ENCODE peak calls at places on chromosomes 6 and 20, in nine cellular contexts. One of them, this sample, is unnamed.

GRCh38 chr20:57611605-57612311 is 8.5 kb downstream of the ZBP1 start:
- DNase-seq in AG04450: no peak
- DNase-seq in spleen: peak
- DNase-seq in hepatocyte: peak
- DNase-seq in Peyer's patch: peak
- DNase-seq in prostate gland: no peak
- DNase-seq in ovary: peak
- DNase-seq in RWPE1: no peak
- DNase-seq in GM23248: no peak
- DNase-seq in this sample: no peak

GRCh38 chr6:14734416-14735340 is 511.2 kb upstream of the JARID2 start:
- DNase-seq in AG04450: no peak
- DNase-seq in spleen: no peak
- DNase-seq in hepatocyte: no peak
- DNase-seq in Peyer's patch: no peak
- DNase-seq in prostate gland: no peak
- DNase-seq in ovary: no peak
- DNase-seq in RWPE1: no peak
- DNase-seq in GM23248: peak
- DNase-seq in this sample: no peak

GRCh38 chr6:8108031-8108660 is 5.8 kb upstream of the EEF1E1 start:
- DNase-seq in AG04450: peak
- DNase-seq in spleen: no peak
- DNase-seq in hepatocyte: peak
- DNase-seq in Peyer's patch: no peak
- DNase-seq in prostate gland: no peak
- DNase-seq in ovary: no peak
- DNase-seq in RWPE1: peak
- DNase-seq in GM23248: peak
- DNase-seq in this sample: no peak

GRCh38 chr6:145783796-145784195 is 30.8 kb downstream of the FBXO30 start:
- DNase-seq in AG04450: no peak
- DNase-seq in spleen: no peak
- DNase-seq in hepatocyte: no peak
- DNase-seq in Peyer's patch: no peak
- DNase-seq in prostate gland: no peak
- DNase-seq in ovary: no peak
- DNase-seq in RWPE1: no peak
- DNase-seq in GM23248: no peak
- DNase-seq in this sample: no peak

GRCh38 chr20:60715172-60715571 is 536.9 kb upstream of the CDH4 start:
- DNase-seq in AG04450: no peak
- DNase-seq in spleen: no peak
- DNase-seq in hepatocyte: no peak
- DNase-seq in Peyer's patch: no peak
- DNase-seq in prostate gland: no peak
- DNase-seq in ovary: no peak
- DNase-seq in RWPE1: no peak
- DNase-seq in GM23248: no peak
- DNase-seq in this sample: no peak

GRCh38 chr6:83461438-83461837 is 30.6 kb upstream of the ME1 start:
- DNase-seq in AG04450: no peak
- DNase-seq in spleen: no peak
- DNase-seq in hepatocyte: no peak
- DNase-seq in Peyer's patch: no peak
- DNase-seq in prostate gland: no peak
- DNase-seq in ovary: no peak
- DNase-seq in RWPE1: no peak
- DNase-seq in GM23248: no peak
- DNase-seq in this sample: no peak

GRCh38 chr6:149806127-149806526 is 56.6 kb downstream of the PCMT1 start:
- DNase-seq in AG04450: no peak
- DNase-seq in spleen: no peak
- DNase-seq in hepatocyte: no peak
- DNase-seq in Peyer's patch: no peak
- DNase-seq in prostate gland: no peak
- DNase-seq in ovary: no peak
- DNase-seq in RWPE1: no peak
- DNase-seq in GM23248: peak
- DNase-seq in this sample: no peak

GRCh38 chr6:13914346-13914745 is 10.4 kb upstream of the RNF182 start:
- DNase-seq in AG04450: no peak
- DNase-seq in spleen: no peak
- DNase-seq in hepatocyte: no peak
- DNase-seq in Peyer's patch: no peak
- DNase-seq in prostate gland: no peak
- DNase-seq in ovary: no peak
- DNase-seq in RWPE1: no peak
- DNase-seq in GM23248: no peak
- DNase-seq in this sample: no peak

GRCh38 chr20:24236963-24237362 is 232.5 kb upstream of the SYNDIG1 start:
- DNase-seq in AG04450: no peak
- DNase-seq in spleen: no peak
- DNase-seq in hepatocyte: no peak
- DNase-seq in Peyer's patch: no peak
- DNase-seq in prostate gland: no peak
- DNase-seq in ovary: no peak
- DNase-seq in RWPE1: no peak
- DNase-seq in GM23248: no peak
- DNase-seq in this sample: no peak

GRCh38 chr6:52524921-52525320 is 51.9 kb downstream of the TRAM2 start:
- DNase-seq in AG04450: no peak
- DNase-seq in spleen: no peak
- DNase-seq in hepatocyte: no peak
- DNase-seq in Peyer's patch: no peak
- DNase-seq in prostate gland: no peak
- DNase-seq in ovary: no peak
- DNase-seq in RWPE1: no peak
- DNase-seq in GM23248: no peak
- DNase-seq in this sample: no peak

GRCh38 chr20:45354423-45355208 is 6.4 kb upstream of the SDC4 start:
- DNase-seq in AG04450: no peak
- DNase-seq in spleen: no peak
- DNase-seq in hepatocyte: no peak
- DNase-seq in Peyer's patch: no peak
- DNase-seq in prostate gland: no peak
- DNase-seq in ovary: no peak
- DNase-seq in RWPE1: no peak
- DNase-seq in GM23248: peak
- DNase-seq in this sample: no peak

GRCh38 chr6:135054238-135054574 is 416 bp downstream of the HBS1L start:
- DNase-seq in AG04450: no peak
- DNase-seq in spleen: no peak
- DNase-seq in hepatocyte: peak
- DNase-seq in Peyer's patch: no peak
- DNase-seq in prostate gland: peak
- DNase-seq in ovary: no peak
- DNase-seq in RWPE1: no peak
- DNase-seq in GM23248: peak
- DNase-seq in this sample: no peak

GRCh38 chr6:137709424-137710281 is 157.4 kb upstream of the TNFAIP3 start:
- DNase-seq in AG04450: no peak
- DNase-seq in spleen: no peak
- DNase-seq in hepatocyte: no peak
- DNase-seq in Peyer's patch: no peak
- DNase-seq in prostate gland: no peak
- DNase-seq in ovary: no peak
- DNase-seq in RWPE1: no peak
- DNase-seq in GM23248: peak
- DNase-seq in this sample: no peak

GRCh38 chr6:36765190-36765941 is 67.7 kb downstream of the RAB44 start:
- DNase-seq in AG04450: no peak
- DNase-seq in spleen: no peak
- DNase-seq in hepatocyte: no peak
- DNase-seq in Peyer's patch: no peak
- DNase-seq in prostate gland: no peak
- DNase-seq in ovary: no peak
- DNase-seq in RWPE1: no peak
- DNase-seq in GM23248: no peak
- DNase-seq in this sample: no peak

GRCh38 chr6:116766506-116767176 is 1.1 kb upstream of the FAM162B start:
- DNase-seq in AG04450: no peak
- DNase-seq in spleen: no peak
- DNase-seq in hepatocyte: no peak
- DNase-seq in Peyer's patch: no peak
- DNase-seq in prostate gland: no peak
- DNase-seq in ovary: no peak
- DNase-seq in RWPE1: no peak
- DNase-seq in GM23248: no peak
- DNase-seq in this sample: no peak

GRCh38 chr6:29908710-29909109 is 33.6 kb upstream of the HLA-A start:
- DNase-seq in AG04450: no peak
- DNase-seq in spleen: no peak
- DNase-seq in hepatocyte: peak
- DNase-seq in Peyer's patch: no peak
- DNase-seq in prostate gland: no peak
- DNase-seq in ovary: no peak
- DNase-seq in RWPE1: no peak
- DNase-seq in GM23248: no peak
- DNase-seq in this sample: no peak

GRCh38 chr6:42403831-42404230 is 47.9 kb downstream of the TRERF1 start:
- DNase-seq in AG04450: no peak
- DNase-seq in spleen: no peak
- DNase-seq in hepatocyte: no peak
- DNase-seq in Peyer's patch: no peak
- DNase-seq in prostate gland: no peak
- DNase-seq in ovary: no peak
- DNase-seq in RWPE1: no peak
- DNase-seq in GM23248: peak
- DNase-seq in this sample: no peak

GRCh38 chr6:31901415-31901952 is 402 bp downstream of the ZBTB12 start:
- DNase-seq in AG04450: peak
- DNase-seq in spleen: peak
- DNase-seq in hepatocyte: peak
- DNase-seq in Peyer's patch: peak
- DNase-seq in prostate gland: peak
- DNase-seq in ovary: peak
- DNase-seq in RWPE1: peak
- DNase-seq in GM23248: peak
- DNase-seq in this sample: peak

GRCh38 chr20:59605691-59606364 is 1.5 kb downstream of the PHACTR3 start:
- DNase-seq in AG04450: no peak
- DNase-seq in spleen: no peak
- DNase-seq in hepatocyte: no peak
- DNase-seq in Peyer's patch: no peak
- DNase-seq in prostate gland: no peak
- DNase-seq in ovary: no peak
- DNase-seq in RWPE1: no peak
- DNase-seq in GM23248: no peak
- DNase-seq in this sample: no peak
- H3K27ac ChIP-seq in AG04450: no peak
- H3K27ac ChIP-seq in spleen: no peak
- H3K27ac ChIP-seq in hepatocyte: no peak
- H3K27ac ChIP-seq in Peyer's patch: no peak
- H3K27ac ChIP-seq in prostate gland: no peak
- H3K27ac ChIP-seq in ovary: no peak
- H3K27ac ChIP-seq in RWPE1: no peak
- H3K27ac ChIP-seq in GM23248: no peak
- H3K27ac ChIP-seq in this sample: no peak

DNA sequence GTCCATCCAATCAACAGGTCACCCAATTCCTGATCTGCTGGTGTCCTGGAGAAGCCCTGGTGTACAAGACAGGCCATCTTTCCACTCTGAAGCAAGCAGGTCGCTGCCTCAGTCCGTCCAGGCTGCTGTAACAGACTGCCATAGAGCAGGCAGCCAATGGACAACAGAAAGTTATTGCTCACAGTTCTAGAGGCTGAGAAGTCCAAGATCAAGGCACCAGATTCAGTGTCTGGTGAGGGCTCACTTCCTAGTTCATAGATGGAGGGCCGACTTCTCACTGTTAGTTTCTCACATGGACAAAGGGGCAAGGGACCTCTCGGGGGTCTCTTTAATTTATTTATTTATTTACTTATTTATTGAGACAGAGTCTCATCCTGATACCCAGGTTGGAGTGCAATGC is 74.8 kb downstream of the CD24 start:
- DNase-seq in AG04450: no peak
- DNase-seq in spleen: no peak
- DNase-seq in hepatocyte: no peak
- DNase-seq in Peyer's patch: no peak
- DNase-seq in prostate gland: no peak
- DNase-seq in ovary: no peak
- DNase-seq in RWPE1: no peak
- DNase-seq in GM23248: no peak
- DNase-seq in this sample: no peak
- H3K27ac ChIP-seq in AG04450: no peak
- H3K27ac ChIP-seq in spleen: no peak
- H3K27ac ChIP-seq in hepatocyte: no peak
- H3K27ac ChIP-seq in Peyer's patch: no peak
- H3K27ac ChIP-seq in prostate gland: no peak
- H3K27ac ChIP-seq in ovary: no peak
- H3K27ac ChIP-seq in RWPE1: no peak
- H3K27ac ChIP-seq in GM23248: no peak
- H3K27ac ChIP-seq in this sample: no peak

GRCh38 chr20:59148713-59149493 is 14.7 kb upstream of the ZNF831 start:
- DNase-seq in AG04450: no peak
- DNase-seq in spleen: peak
- DNase-seq in hepatocyte: no peak
- DNase-seq in Peyer's patch: peak
- DNase-seq in prostate gland: no peak
- DNase-seq in ovary: no peak
- DNase-seq in RWPE1: no peak
- DNase-seq in GM23248: no peak
- DNase-seq in this sample: no peak
- H3K27ac ChIP-seq in AG04450: no peak
- H3K27ac ChIP-seq in spleen: peak
- H3K27ac ChIP-seq in hepatocyte: no peak
- H3K27ac ChIP-seq in Peyer's patch: peak
- H3K27ac ChIP-seq in prostate gland: no peak
- H3K27ac ChIP-seq in ovary: no peak
- H3K27ac ChIP-seq in RWPE1: no peak
- H3K27ac ChIP-seq in GM23248: no peak
- H3K27ac ChIP-seq in this sample: no peak

GRCh38 chr20:62370115-62370806 is 3.1 kb upstream of the LAMA5 start:
- DNase-seq in AG04450: no peak
- DNase-seq in spleen: no peak
- DNase-seq in hepatocyte: peak
- DNase-seq in Peyer's patch: no peak
- DNase-seq in prostate gland: no peak
- DNase-seq in ovary: no peak
- DNase-seq in RWPE1: peak
- DNase-seq in GM23248: peak
- DNase-seq in this sample: no peak

GRCh38 chr20:62369508-62370114 is 2.5 kb upstream of the LAMA5 start:
- DNase-seq in AG04450: no peak
- DNase-seq in spleen: no peak
- DNase-seq in hepatocyte: no peak
- DNase-seq in Peyer's patch: no peak
- DNase-seq in prostate gland: no peak
- DNase-seq in ovary: no peak
- DNase-seq in RWPE1: no peak
- DNase-seq in GM23248: no peak
- DNase-seq in this sample: no peak

GRCh38 chr20:62368303-62368628 is 1.2 kb upstream of the LAMA5 start:
- DNase-seq in AG04450: no peak
- DNase-seq in spleen: no peak
- DNase-seq in hepatocyte: no peak
- DNase-seq in Peyer's patch: no peak
- DNase-seq in prostate gland: no peak
- DNase-seq in ovary: no peak
- DNase-seq in RWPE1: no peak
- DNase-seq in GM23248: no peak
- DNase-seq in this sample: no peak

GRCh38 chr20:62367483-62368302 is 581 bp upstream of the LAMA5 start:
- DNase-seq in AG04450: no peak
- DNase-seq in spleen: no peak
- DNase-seq in hepatocyte: peak
- DNase-seq in Peyer's patch: no peak
- DNase-seq in prostate gland: no peak
- DNase-seq in ovary: no peak
- DNase-seq in RWPE1: no peak
- DNase-seq in GM23248: no peak
- DNase-seq in this sample: no peak

GRCh38 chr20:62368629-62369507 is 1.8 kb upstream of the LAMA5 start:
- DNase-seq in AG04450: no peak
- DNase-seq in spleen: no peak
- DNase-seq in hepatocyte: peak
- DNase-seq in Peyer's patch: no peak
- DNase-seq in prostate gland: no peak
- DNase-seq in ovary: no peak
- DNase-seq in RWPE1: peak
- DNase-seq in GM23248: peak
- DNase-seq in this sample: peak
- H3K27ac ChIP-seq in AG04450: peak
- H3K27ac ChIP-seq in spleen: no peak
- H3K27ac ChIP-seq in hepatocyte: peak
- H3K27ac ChIP-seq in Peyer's patch: peak
- H3K27ac ChIP-seq in prostate gland: peak
- H3K27ac ChIP-seq in ovary: no peak
- H3K27ac ChIP-seq in RWPE1: peak
- H3K27ac ChIP-seq in GM23248: no peak
- H3K27ac ChIP-seq in this sample: peak

This sample was measured in uterus.